ENCODE peak calls at places on chromosomes 4 and X, in seven cellular contexts. J, C, B, T, K, H and F are unnamed samples.

GRCh38 chrX:9163153-9163790 is 129.3 kb upstream of the FAM9B start:
- DNase-seq in J (no peak), C (no peak), B (peak), T (no peak), K (no peak), H (no peak), F (no peak)

GRCh38 chr4:147160908-147161513 is 215.3 kb upstream of the TTC29 start:
- DNase-seq in J (no peak), C (no peak), B (peak), T (peak), K (no peak), H (peak), F (no peak)

GRCh38 chrX:46325312-46325877 is 219.8 kb downstream of the ZNF674 start:
- DNase-seq in J (no peak), C (peak), B (peak), T (no peak), K (no peak), H (no peak), F (no peak)

GRCh38 chr4:162461952-162462351 is 298.2 kb upstream of the FSTL5 start:
- DNase-seq in J (no peak), C (no peak), B (no peak), T (no peak), K (no peak), H (peak), F (no peak)

GRCh38 chrX:16250296-16250695 is 83.0 kb downstream of the MAGEB17 start:
- DNase-seq in J (no peak), C (no peak), B (peak), T (no peak), K (no peak), H (no peak), F (no peak)

GRCh38 chr4:153248641-153249198 is 44.5 kb downstream of the TRIM2 start:
- DNase-seq in J (peak), C (no peak), B (no peak), T (no peak), K (no peak), H (peak), F (peak)

GRCh38 chrX:253451-254297 is 27.5 kb upstream of the PLCXD1 start:
- DNase-seq in J (peak), C (peak), B (no peak), T (no peak), K (peak), H (no peak), F (no peak)

GRCh38 chr4:111274486-111274885 is 651.6 kb upstream of the PITX2 start:
- DNase-seq in J (no peak), C (no peak), B (no peak), T (no peak), K (no peak), H (no peak), F (no peak)

GRCh38 chr4:2995546-2996265 is 32.3 kb downstream of the GRK4 start:
- DNase-seq in J (no peak), C (no peak), B (peak), T (no peak), K (no peak), H (no peak), F (no peak)

GRCh38 chr4:39792128-39792527 is 94.2 kb downstream of the UBE2K start:
- DNase-seq in J (peak), C (no peak), B (no peak), T (no peak), K (no peak), H (no peak), F (no peak)

GRCh38 chrX:19382500-19383145 is 38.9 kb downstream of the PDHA1 start:
- DNase-seq in J (peak), C (no peak), B (peak), T (peak), K (peak), H (peak), F (no peak)

GRCh38 chr4:137674066-137674465 is 141.8 kb upstream of the PCDH18 start:
- DNase-seq in J (no peak), C (no peak), B (no peak), T (no peak), K (no peak), H (no peak), F (no peak)

GRCh38 chr4:41257257-41257900 is 651 bp downstream of the UCHL1 start:
- DNase-seq in J (peak), C (peak), B (peak), T (peak), K (peak), H (peak), F (no peak)

GRCh38 chrX:148049441-148049840 is 68.3 kb downstream of the FMR1NB start:
- DNase-seq in J (no peak), C (no peak), B (peak), T (peak), K (no peak), H (peak), F (no peak)

GRCh38 chr4:108590776-108591175 is 29.6 kb upstream of the RPL34 start:
- DNase-seq in J (no peak), C (no peak), B (peak), T (no peak), K (no peak), H (no peak), F (no peak)

GRCh38 chrX:81202413-81202794 is 502 bp downstream of the SH3BGRL start:
- DNase-seq in J (no peak), C (no peak), B (peak), T (no peak), K (no peak), H (no peak), F (no peak)

GRCh38 chrX:50877310-50877709 is 33.2 kb upstream of the BMP15 start:
- DNase-seq in J (no peak), C (no peak), B (peak), T (no peak), K (no peak), H (no peak), F (no peak)

GRCh38 chrX:16712116-16712824 is at the start of gene CTPS2:
- DNase-seq in J (peak), C (peak), B (peak), T (peak), K (peak), H (peak), F (peak)

GRCh38 chrX:12984629-12985303 is 9.9 kb downstream of the TMSB4X start:
- DNase-seq in J (no peak), C (no peak), B (peak), T (no peak), K (no peak), H (no peak), F (peak)

GRCh38 chrX:65587616-65588526 is 53.3 kb upstream of the LAS1L start:
- DNase-seq in J (peak), C (peak), B (peak), T (no peak), K (peak), H (no peak), F (peak)

GRCh38 chrX:1093112-1093511 is 119.3 kb downstream of the CRLF2 start:
- DNase-seq in J (no peak), C (peak), B (no peak), T (no peak), K (peak), H (no peak), F (no peak)

GRCh38 chr4:6953751-6954380 is 44.2 kb downstream of the TBC1D14 start:
- DNase-seq in J (peak), C (peak), B (peak), T (peak), K (peak), H (peak), F (peak)

GRCh38 chrX:133722756-133723155 is 262.6 kb downstream of the GPC3 start:
- DNase-seq in J (no peak), C (no peak), B (no peak), T (no peak), K (no peak), H (no peak), F (no peak)

GRCh38 chr4:151485541-151486131 is 76.7 kb downstream of the FHIP1A start:
- DNase-seq in J (no peak), C (no peak), B (no peak), T (no peak), K (no peak), H (no peak), F (no peak)

GRCh38 chr4:169015237-169015636 is 5.2 kb upstream of the CBR4 start:
- DNase-seq in J (no peak), C (no peak), B (no peak), T (no peak), K (no peak), H (no peak), F (no peak)

GRCh38 chr4:40688446-40689095 is 58.9 kb upstream of the RBM47 start:
- DNase-seq in J (no peak), C (no peak), B (no peak), T (no peak), K (no peak), H (no peak), F (no peak)

GRCh38 chr4:186918466-186918865 is 194.8 kb upstream of the FAT1 start:
- DNase-seq in J (no peak), C (no peak), B (no peak), T (no peak), K (no peak), H (no peak), F (no peak)

DNA sequence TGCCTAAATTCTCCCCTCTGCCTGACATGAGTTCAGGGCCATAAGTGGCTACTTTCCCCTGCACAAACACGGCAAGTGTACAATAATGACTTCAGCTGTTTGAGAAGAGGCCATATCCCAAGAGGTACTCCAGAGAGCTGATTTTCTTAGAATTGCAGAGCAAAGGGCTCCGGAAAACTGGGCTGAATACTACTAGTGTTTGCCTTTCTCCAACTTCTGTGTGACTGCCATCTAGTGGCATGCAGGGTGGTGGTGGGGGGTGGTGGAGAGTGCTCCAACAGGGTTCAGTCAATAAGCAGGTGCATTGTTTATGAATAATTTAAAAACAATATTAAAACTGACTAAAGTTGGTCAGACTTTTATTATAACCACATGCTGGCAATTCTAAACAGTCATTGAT is 130.0 kb downstream of the CHRDL1 start:
- DNase-seq in J (no peak), C (no peak), B (peak), T (peak), K (no peak), H (peak), F (no peak)
- TF ChIP-seq CTCF in J (no peak), C (peak), B (peak), T (peak), K (no peak), H (peak), F (no peak)

DNA sequence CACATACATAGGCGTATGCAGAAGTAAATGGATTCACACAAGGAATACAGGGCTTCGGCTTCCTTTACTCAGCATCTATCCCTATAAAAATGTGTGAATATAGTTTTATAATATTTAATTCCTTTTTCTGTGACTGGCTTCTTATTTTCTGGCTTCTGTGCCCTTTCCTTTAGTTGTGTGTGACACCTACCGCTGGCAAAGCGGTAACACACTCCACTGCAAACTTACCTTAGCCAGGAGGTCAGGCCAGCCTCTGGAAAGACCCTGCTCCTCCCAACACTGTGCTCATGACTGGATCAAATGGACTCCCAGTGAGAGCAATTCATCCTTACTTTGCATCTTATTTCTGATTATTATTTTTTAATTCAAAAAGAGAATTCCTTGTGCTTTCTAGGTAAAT is 244.2 kb downstream of the ANK2 start:
- DNase-seq in J (no peak), C (no peak), B (peak), T (no peak), K (no peak), H (no peak), F (no peak)
- TF ChIP-seq CTCF in J (no peak), C (peak), B (peak), T (no peak), K (no peak), H (no peak), F (peak)

DNA sequence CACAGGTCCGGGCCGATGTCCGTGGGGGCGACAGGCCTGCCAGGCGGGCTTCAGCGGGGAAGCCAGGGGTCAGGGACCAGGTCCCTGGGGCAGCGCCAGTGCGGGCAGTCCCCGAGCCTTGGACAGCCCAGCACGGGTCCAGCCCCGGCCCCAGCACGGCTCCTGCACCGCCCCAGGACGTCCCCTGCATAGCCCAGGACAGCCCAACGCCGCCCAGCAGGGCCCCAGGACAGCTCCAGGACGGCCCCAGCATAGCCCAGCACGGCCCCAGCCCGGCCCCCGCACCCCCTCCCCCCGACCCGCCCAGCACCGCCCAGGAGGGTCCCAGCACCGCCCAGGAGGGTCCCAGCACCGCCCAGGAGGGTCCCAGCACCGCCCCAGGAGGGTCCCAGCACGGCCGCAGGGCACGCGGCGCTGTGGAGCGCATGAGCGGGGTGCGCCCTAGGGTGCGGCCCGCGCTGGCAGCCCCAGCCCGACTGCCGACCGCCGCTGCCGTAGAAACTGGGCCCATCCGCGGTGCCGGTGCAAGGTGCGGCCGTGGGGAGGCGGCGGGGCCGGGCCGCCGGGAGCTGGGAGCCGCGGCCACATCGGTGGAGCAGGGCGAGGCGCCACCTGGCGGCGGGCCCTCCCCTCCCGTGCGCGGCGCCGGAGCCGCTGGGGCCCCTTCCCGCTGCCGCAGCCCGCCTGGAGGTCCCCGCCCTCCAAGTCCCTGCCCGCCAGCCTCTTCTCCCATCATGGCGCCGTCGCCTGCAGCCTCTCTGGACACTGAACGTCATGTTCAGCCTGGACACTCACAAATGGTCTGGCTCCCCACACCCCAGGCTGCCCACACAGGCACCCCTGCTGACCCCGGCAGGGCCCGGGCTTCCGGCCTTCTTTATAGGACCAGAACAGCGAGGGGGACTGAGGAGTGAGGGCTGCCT is 106.8 kb upstream of the NKX1-1 start:
- DNase-seq in J (no peak), C (peak), B (peak), T (peak), K (no peak), H (peak), F (peak)
- TF ChIP-seq CTCF in J (no peak), C (peak), B (peak), T (peak), K (no peak), H (peak), F (peak)

GRCh38 chr4:131430302-131430701 is 1718.8 kb upstream of the PCDH10 start:
- DNase-seq in J (no peak), C (no peak), B (no peak), T (no peak), K (no peak), H (no peak), F (no peak)
- TF ChIP-seq CTCF in J (no peak), C (peak), B (no peak), T (no peak), K (no peak), H (peak), F (no peak)

DNA sequence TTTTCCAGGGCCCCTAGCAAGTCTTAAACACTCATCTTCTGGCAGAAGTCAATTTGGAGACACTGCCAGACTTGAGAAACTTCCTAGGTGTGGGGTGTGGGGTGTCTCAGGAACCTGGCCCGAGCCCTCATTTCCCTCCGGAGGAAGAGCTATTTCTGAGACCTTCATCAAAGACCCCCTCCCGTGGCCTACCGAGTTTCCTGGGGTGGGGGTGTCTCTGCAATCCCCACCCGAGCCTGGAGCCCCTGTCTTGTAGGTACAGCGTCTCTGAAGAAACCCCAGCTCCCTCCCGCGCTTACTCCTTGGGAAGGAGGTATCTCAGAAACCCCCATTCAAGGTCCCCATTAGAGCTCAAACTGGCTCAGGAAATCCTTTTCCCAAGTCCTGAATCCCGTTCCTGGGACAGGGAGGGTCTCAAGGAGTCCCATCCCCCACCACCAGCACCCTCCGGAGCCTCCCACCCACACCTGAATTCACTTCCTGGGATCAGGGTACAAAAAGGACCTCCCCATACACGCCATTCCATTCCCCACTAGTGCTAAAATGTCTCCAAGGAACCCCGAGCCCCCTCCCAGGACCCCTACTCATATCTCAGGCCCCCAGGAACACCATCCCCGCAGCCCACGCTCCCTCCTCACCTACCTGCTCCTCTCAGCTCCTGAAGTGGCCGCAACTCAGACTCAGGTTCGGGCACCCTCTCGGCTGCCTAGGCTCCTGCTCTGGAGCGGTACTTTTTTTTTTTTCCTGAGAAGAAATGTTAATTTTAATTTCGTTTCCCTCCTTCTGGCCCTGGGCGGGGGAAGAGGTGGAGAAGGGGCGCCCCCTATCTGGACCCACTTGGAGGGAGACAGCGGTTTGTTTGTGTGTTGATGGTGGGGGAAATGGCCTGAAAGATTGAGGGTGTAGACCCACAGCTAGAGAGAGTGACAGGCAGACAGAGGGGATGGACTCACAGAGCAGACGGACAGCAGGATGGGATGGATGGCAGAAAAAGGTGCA is 1.1 kb downstream of the SLC38A5 start:
- DNase-seq in J (no peak), C (peak), B (no peak), T (no peak), K (peak), H (no peak), F (no peak)
- TF ChIP-seq CTCF in J (no peak), C (no peak), B (no peak), T (no peak), K (no peak), H (no peak), F (no peak)

GRCh38 chr4:173194175-173194574 is 25.6 kb downstream of the GALNT7 start:
- DNase-seq in J (no peak), C (no peak), B (no peak), T (no peak), K (no peak), H (no peak), F (no peak)

GRCh38 chr4:173191623-173192041 is 23.0 kb downstream of the GALNT7 start:
- DNase-seq in J (no peak), C (no peak), B (peak), T (no peak), K (no peak), H (no peak), F (no peak)

GRCh38 chr4:173192375-173193162 is 24.0 kb downstream of the GALNT7 start:
- DNase-seq in J (no peak), C (no peak), B (no peak), T (no peak), K (no peak), H (no peak), F (no peak)

GRCh38 chr4:173195708-173196107 is 27.1 kb downstream of the GALNT7 start:
- DNase-seq in J (no peak), C (no peak), B (no peak), T (no peak), K (no peak), H (no peak), F (no peak)

DNA sequence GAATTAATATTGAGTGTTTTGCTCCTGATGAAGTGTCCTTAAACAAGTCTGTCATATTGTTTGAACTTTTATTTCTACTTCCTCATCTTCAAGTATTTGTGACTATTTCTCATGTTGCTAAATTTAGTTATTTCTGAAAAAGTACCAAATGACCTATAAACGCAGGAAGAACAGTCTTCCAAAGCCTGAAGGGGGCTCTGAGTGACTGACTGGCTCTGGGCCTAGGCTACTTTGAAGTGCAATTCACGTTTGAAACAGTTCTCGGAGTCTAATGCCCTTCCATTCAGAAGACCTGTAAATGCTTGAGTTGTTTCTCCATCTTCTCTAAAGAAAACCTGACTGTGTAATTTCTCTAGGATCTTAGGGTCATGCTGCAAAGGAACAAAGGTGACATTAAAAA is 26.5 kb downstream of the GALNT7 start:
- DNase-seq in J (no peak), C (no peak), B (no peak), T (no peak), K (no peak), H (no peak), F (no peak)
- TF ChIP-seq CTCF in J (no peak), C (no peak), B (no peak), T (no peak), K (no peak), H (no peak), F (no peak)